ENCODE peak calls at places on chromosomes 2 and 18, in six cellular contexts. E is A549, D is H1, Q is suprapubic skin, U is stomach, X is transverse colon. B is an unnamed sample.

GRCh38 chr2:204202253-204202652 is 265.7 kb downstream of the ICOS start:
- DNase-seq in U (no peak), Q (no peak), X (no peak), D (no peak), E (no peak), B (no peak)

GRCh38 chr2:70552501-70553333 is 909 bp downstream of the TGFA start:
- DNase-seq in U (peak), Q (no peak), X (peak), D (peak), E (no peak), B (no peak)

GRCh38 chr18:49723648-49724180 is 89.6 kb downstream of the ACAA2 start:
- DNase-seq in Q (no peak), E (no peak), U (no peak), D (no peak), X (peak), B (no peak)

GRCh38 chr2:63652063-63652985 is 63.6 kb downstream of the MDH1 start:
- DNase-seq in E (no peak), D (no peak), X (no peak), Q (no peak), U (no peak), B (no peak)

GRCh38 chr18:3088444-3088843 is 75.5 kb upstream of the LPIN2 start:
- DNase-seq in Q (no peak), E (no peak), X (no peak), D (no peak), U (no peak), B (no peak)

GRCh38 chr2:15655123-15655887 is 63.6 kb downstream of the DDX1 start:
- DNase-seq in E (no peak), X (no peak), Q (no peak), U (no peak), D (no peak), B (no peak)

GRCh38 chr2:77484026-77484425 is 38.1 kb downstream of the LRRTM4 start:
- DNase-seq in E (no peak), X (no peak), U (no peak), Q (no peak), D (no peak), B (no peak)

GRCh38 chr18:62717059-62717849 is 1.9 kb downstream of the PHLPP1 start:
- DNase-seq in X (peak), Q (no peak), U (peak), E (peak), D (no peak), B (peak)

GRCh38 chr2:218295029-218295428 is 2.7 kb upstream of the TMBIM1 start:
- DNase-seq in E (no peak), Q (no peak), D (no peak), U (no peak), X (no peak), B (no peak)

GRCh38 chr2:219286436-219287115 is 7.4 kb downstream of the DNAJB2 start:
- DNase-seq in D (no peak), U (no peak), E (no peak), X (no peak), Q (no peak), B (peak)

GRCh38 chr18:7452331-7452730 is 114.8 kb upstream of the PTPRM start:
- DNase-seq in Q (no peak), E (peak), U (no peak), D (peak), X (no peak), B (no peak)

GRCh38 chr2:134668821-134669220 is 50.0 kb downstream of the TMEM163 start:
- DNase-seq in E (no peak), Q (no peak), D (peak), U (peak), X (peak), B (peak)

GRCh38 chr2:63729831-63730230 is 111.9 kb upstream of the UGP2 start:
- DNase-seq in Q (no peak), X (no peak), E (no peak), D (no peak), U (no peak), B (no peak)

GRCh38 chr18:59502222-59502898 is 143.3 kb upstream of the LMAN1 start:
- DNase-seq in Q (no peak), U (no peak), E (no peak), D (no peak), X (no peak), B (peak)

GRCh38 chr2:126905991-126906390 is 7.3 kb downstream of the TEX51 start:
- DNase-seq in U (peak), X (no peak), Q (peak), D (peak), E (no peak), B (no peak)

GRCh38 chr2:236008006-236008405 is 160.2 kb downstream of the GBX2 start:
- DNase-seq in D (no peak), E (no peak), X (no peak), Q (no peak), U (no peak), B (no peak)

GRCh38 chr18:13455960-13456471 is 237.5 kb downstream of the LDLRAD4 start:
- DNase-seq in Q (no peak), E (no peak), U (no peak), D (no peak), X (no peak), B (no peak)

GRCh38 chr2:70797502-70797901 is 7.1 kb upstream of the FIGLA start:
- DNase-seq in U (no peak), Q (no peak), E (no peak), D (no peak), X (no peak), B (no peak)

GRCh38 chr18:64142904-64143303 is 6.0 kb downstream of the LINC00305 start:
- DNase-seq in D (no peak), U (no peak), Q (no peak), E (no peak), X (no peak), B (no peak)

GRCh38 chr2:105821428-105822125 is 76.9 kb downstream of the NCK2 start:
- DNase-seq in Q (no peak), X (no peak), E (no peak), D (no peak), U (no peak), B (no peak)

GRCh38 chr2:110678457-110679336 is 834 bp upstream of the BUB1 start:
- DNase-seq in U (peak), X (peak), Q (no peak), E (peak), D (no peak), B (no peak)

GRCh38 chr2:1137992-1138391 is 187.3 kb downstream of the SNTG2 start:
- DNase-seq in X (no peak), U (no peak), Q (no peak), D (no peak), E (no peak), B (no peak)

GRCh38 chr2:1140389-1141003 is 189.8 kb downstream of the SNTG2 start:
- DNase-seq in D (peak), U (no peak), E (peak), Q (no peak), X (no peak), B (peak)

GRCh38 chr2:1136071-1136470 is 185.4 kb downstream of the SNTG2 start:
- DNase-seq in E (no peak), X (no peak), D (no peak), Q (no peak), U (no peak), B (no peak)

GRCh38 chr2:1134629-1135028 is 184.0 kb downstream of the SNTG2 start:
- DNase-seq in E (no peak), X (no peak), D (no peak), Q (no peak), U (no peak), B (peak)

GRCh38 chr2:1136807-1137663 is 186.4 kb downstream of the SNTG2 start:
- DNase-seq in D (no peak), Q (no peak), E (no peak), X (no peak), U (no peak), B (no peak)
- TF ChIP-seq EP300 in D (no peak), Q (no peak), E (no peak), X (no peak), U (no peak), B (peak)

DNA sequence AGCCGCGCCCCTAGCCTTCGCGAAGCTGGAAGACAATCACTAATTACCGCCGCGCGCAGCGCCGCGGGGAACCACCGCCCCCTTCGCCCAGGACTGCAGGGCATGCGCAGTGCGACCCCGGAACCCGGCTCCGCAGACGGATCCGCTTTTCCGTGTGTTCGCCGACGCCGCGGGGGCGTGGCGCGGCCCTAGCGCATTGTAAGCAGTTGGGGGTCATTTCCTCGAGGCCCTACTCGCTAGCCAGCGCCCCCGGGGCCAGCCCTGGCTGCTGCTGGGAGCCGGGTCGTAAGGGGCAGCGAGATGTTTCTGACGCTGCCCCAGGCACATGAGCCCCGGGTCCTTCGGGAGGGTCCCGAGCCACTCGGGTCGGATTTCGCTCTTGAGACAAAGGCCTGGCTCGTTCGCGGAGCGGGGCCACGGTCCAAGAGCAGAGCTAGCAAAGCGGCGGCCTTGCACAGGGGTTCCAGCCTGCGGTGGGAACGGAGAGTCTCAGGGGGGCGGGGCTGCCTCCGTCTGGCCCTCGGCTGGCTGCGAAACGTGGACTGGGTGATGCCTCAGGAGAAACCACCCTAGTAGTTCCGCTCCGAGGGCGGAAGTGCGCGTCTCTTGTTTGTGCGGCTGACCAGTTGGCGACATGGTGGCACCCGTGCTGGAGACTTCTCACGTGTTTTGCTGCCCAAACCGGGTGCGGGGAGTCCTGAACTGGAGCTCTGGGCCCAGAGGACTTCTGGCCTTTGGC is at the start of the genes ELP2 and SLC39A6:
- DNase-seq in Q (peak), U (peak), D (peak), X (peak), E (peak), B (peak)
- TF ChIP-seq EP300 in Q (no peak), U (no peak), D (no peak), X (no peak), E (no peak), B (no peak)

DNA sequence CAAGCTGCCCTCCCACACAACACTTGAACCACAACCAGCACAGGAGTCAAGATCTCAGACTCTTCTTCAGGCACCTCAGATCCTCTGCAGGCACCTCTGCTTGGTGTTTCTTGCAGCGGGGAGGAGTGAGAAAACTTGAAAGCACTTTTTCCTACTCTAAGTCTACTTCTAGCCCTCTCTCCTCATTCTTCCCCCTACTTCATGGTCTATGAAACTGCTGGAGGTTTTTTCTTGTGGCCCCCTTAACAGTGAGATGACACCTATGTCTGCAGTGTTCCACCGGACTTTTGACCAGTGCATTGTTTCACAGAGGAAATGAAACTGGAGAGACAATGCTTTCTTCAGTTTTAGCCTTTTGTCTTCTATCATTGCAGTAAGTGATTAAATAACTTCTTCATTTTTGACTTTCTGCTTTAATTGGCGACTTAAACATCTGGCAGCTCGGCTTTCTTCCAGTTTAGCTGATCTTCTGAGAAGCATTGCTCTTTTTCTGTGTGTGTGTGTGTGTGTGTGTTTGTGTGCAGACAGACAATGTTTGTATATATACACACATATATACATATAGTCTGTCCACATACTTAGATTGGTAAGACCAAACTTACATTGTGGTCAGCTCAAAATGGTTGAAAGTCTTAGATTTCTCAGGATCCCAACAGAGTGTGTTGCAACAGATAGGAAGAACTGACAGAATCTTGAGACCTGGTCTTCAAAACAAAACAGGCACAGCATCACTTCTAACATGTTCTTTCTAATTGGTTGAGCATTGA is 1474.0 kb upstream of the TMEFF2 start:
- DNase-seq in U (no peak), X (no peak), D (no peak), E (no peak), Q (no peak), B (no peak)
- TF ChIP-seq EP300 in U (no peak), X (no peak), D (no peak), E (no peak), Q (no peak), B (no peak)

DNA sequence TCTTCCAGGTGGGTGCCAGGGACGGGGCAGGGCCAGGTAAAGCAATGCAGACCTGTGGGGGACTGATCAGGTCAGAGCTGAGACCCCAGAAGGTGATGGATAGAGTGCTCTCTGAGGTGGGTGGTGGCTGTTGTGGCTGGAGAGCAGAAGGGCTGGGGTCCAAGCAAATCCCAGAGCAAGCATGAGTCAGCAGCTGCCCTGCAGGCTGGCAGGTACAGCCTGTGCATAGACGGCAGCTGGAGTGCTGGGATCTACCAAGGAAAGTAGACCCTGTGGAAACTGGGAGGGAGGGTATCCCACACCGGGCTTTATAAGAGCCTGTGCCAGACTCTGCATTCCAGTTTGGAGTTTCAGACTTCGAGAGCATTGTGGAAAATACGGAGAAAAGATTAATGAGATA is 663 bp downstream of the TRIM54 start:
- DNase-seq in E (no peak), Q (no peak), U (no peak), X (no peak), D (no peak), B (no peak)
- TF ChIP-seq EP300 in E (no peak), Q (no peak), U (no peak), X (no peak), D (no peak), B (no peak)

GRCh38 chr2:43060435-43061016 is 165.9 kb downstream of the ZFP36L2 start:
- DNase-seq in D (no peak), Q (no peak), U (no peak), E (no peak), X (no peak), B (no peak)
- TF ChIP-seq EP300 in D (no peak), Q (no peak), U (no peak), E (no peak), X (no peak), B (no peak)

GRCh38 chr2:190469770-190470169 is 61.6 kb downstream of the MFSD6 start:
- DNase-seq in U (no peak), D (no peak), X (peak), Q (no peak), E (peak), B (no peak)
- TF ChIP-seq EP300 in U (no peak), D (no peak), X (peak), Q (no peak), E (no peak), B (no peak)

GRCh38 chr2:35246702-35247101 is 1108.9 kb upstream of the CRIM1 start:
- DNase-seq in D (no peak), U (no peak), E (no peak), Q (no peak), X (no peak), B (no peak)
- TF ChIP-seq EP300 in D (no peak), U (no peak), E (no peak), Q (no peak), X (no peak), B (no peak)

GRCh38 chr2:201406077-201406662 is 45.1 kb downstream of the TRAK2 start:
- DNase-seq in D (no peak), Q (no peak), E (no peak), X (no peak), U (no peak), B (no peak)
- TF ChIP-seq EP300 in D (no peak), Q (no peak), E (no peak), X (no peak), U (no peak), B (no peak)

GRCh38 chr2:166173263-166173662 is 45.4 kb upstream of the SCN1A start:
- DNase-seq in E (no peak), U (no peak), Q (no peak), D (no peak), X (no peak), B (no peak)

GRCh38 chr2:166167451-166167850 is 39.6 kb upstream of the SCN1A start:
- DNase-seq in Q (no peak), E (no peak), U (no peak), X (no peak), D (no peak), B (no peak)

GRCh38 chr2:166170356-166170755 is 42.5 kb upstream of the SCN1A start:
- DNase-seq in X (no peak), U (no peak), Q (no peak), E (no peak), D (no peak), B (no peak)

GRCh38 chr2:166171210-166171609 is 43.4 kb upstream of the SCN1A start:
- DNase-seq in D (no peak), E (no peak), U (no peak), Q (no peak), X (no peak), B (no peak)
- TF ChIP-seq EP300 in D (no peak), E (no peak), U (no peak), Q (no peak), X (no peak), B (no peak)

DNA sequence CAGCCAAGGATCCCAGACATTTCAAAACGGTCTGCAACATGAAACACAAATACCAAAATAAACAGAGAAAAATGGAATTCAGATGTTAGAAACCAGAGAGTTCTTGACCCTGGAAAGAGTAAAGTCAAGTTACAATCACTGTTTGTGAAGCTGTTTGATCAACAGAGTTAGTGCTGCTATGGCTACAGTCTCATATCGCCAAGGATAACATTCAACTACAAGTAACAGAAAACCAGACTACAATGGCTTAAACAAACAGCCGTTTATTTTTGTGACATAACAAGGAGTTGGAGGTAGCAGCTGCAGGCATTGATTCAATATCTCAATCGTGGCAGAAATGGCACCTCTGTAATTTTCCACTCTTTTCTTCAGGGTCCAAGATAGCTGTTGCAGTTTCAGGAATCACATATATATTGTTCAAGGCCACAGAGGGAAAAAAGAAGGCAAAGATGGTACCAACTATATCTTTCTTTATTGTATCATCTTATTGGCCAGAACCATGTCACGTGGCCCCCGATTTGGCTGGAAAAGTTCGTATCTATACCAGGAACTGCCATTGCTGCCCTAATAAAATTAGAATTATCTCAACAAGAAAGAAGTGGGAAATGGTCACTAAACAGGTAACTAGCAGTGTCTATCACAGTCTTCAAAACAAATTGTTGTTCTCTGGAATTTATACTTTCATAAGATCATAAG is 17.7 kb upstream of the HNRNPLL start:
- DNase-seq in D (no peak), U (no peak), X (no peak), E (no peak), Q (no peak), B (no peak)
- TF ChIP-seq EP300 in D (no peak), U (no peak), X (no peak), E (no peak), Q (no peak), B (no peak)

B was measured in upper lobe of left lung.